ENCODE peak calls at places on chromosome X, in four cellular contexts. F is choroid plexus epithelial cell, R is astrocyte of the spinal cord, Z is AG04450. X is an unnamed sample.

GRCh38 chrX:153573999-153574398 is 24.9 kb downstream of the CCNQ start:
- DNase-seq in F (no peak), R (no peak), Z (no peak), X (no peak)

GRCh38 chrX:107627792-107628661 is at the start of gene PRPS1:
- DNase-seq in F (peak), R (peak), Z (peak), X (peak)

GRCh38 chrX:80663331-80663730 is 146.3 kb downstream of the BRWD3 start:
- DNase-seq in F (no peak), R (no peak), Z (no peak), X (no peak)

GRCh38 chrX:12548746-12549145 is 242.5 kb upstream of the PRPS2 start:
- DNase-seq in F (peak), R (peak), Z (peak), X (no peak)

GRCh38 chrX:21905209-21905735 is 35.2 kb upstream of the SMS start:
- DNase-seq in F (no peak), R (no peak), Z (no peak), X (no peak)

GRCh38 chrX:13119386-13119785 is 75.0 kb upstream of the FAM9C start:
- DNase-seq in F (peak), R (no peak), Z (no peak), X (no peak)

GRCh38 chrX:48636776-48637175 is 39.5 kb downstream of the WDR13 start:
- DNase-seq in F (no peak), R (no peak), Z (no peak), X (no peak)

GRCh38 chrX:47327902-47328301 is 42.5 kb upstream of the ZNF157 start:
- DNase-seq in F (no peak), R (no peak), Z (no peak), X (no peak)

GRCh38 chrX:106451933-106452332 is 159.8 kb upstream of the RADX start:
- DNase-seq in F (no peak), R (no peak), Z (no peak), X (no peak)

GRCh38 chrX:45860450-45860849 is 659.8 kb upstream of the DIPK2B start:
- DNase-seq in F (no peak), R (no peak), Z (no peak), X (no peak)

GRCh38 chrX:136689441-136689840 is 41.5 kb downstream of the CD40LG start:
- DNase-seq in F (peak), R (peak), Z (no peak), X (no peak)

GRCh38 chrX:91435465-91435864 is 826 bp downstream of the PABPC5 start:
- DNase-seq in F (no peak), R (no peak), Z (no peak), X (no peak)
- H3K4me3 ChIP-seq in F (peak), R (peak), Z (peak), X (no peak)

DNA sequence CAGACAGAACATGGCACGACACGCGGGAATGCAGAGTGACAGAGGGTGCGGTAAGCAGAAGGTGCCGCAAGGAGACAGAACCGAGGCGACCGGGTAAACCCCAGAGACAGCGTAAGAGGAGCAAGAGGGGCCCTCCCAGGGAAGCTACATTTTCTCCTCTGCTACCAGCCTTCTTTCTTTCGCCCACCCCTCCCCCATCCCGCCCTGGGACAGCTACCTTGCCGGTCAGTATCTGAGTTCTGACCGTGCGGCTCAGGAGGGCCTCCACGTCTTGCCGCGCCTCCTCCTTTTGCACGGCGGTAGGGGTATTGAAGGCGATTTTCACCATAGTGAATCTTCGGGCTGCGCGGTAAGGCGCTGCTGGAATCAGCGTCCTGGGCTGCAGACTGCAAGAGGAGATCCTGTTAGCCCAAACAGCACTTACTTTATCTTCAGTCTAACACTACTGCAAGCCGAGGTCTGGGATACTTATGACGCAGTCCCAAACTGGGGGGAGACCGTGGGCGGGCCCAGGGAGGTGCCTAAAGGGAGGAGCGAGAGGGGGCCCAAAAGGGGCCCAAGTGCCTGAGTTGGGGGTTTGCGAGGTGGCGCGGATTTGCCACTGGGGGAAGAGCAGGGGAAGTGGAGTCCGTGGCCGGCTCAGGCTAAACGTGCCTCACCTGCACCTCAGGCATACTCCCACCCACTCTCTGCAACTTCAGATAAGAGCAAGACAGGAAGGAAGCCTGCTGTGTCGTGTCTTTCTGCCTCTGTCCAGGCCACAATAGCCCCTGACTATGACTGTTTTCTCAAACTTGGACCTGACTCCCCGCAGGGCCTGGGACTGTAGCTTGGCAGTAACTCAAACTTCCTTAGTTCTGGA is at the start of gene ITM2A:
- DNase-seq in F (peak), R (no peak), Z (no peak), X (no peak)
- H3K4me3 ChIP-seq in F (peak), R (peak), Z (no peak), X (no peak)

GRCh38 chrX:135391734-135392133 is 30.0 kb upstream of the SMIM10L2A start:
- DNase-seq in F (no peak), R (no peak), Z (no peak), X (no peak)
- H3K4me3 ChIP-seq in F (no peak), R (no peak), Z (no peak), X (no peak)

GRCh38 chrX:134377537-134377936 is 82.4 kb upstream of the HPRT1 start:
- DNase-seq in F (peak), R (peak), Z (no peak), X (no peak)

GRCh38 chrX:134373736-134374135 is 86.2 kb upstream of the HPRT1 start:
- DNase-seq in F (no peak), R (no peak), Z (no peak), X (no peak)

GRCh38 chrX:134374294-134374693 is 85.7 kb upstream of the HPRT1 start:
- DNase-seq in F (peak), R (no peak), Z (no peak), X (no peak)

GRCh38 chrX:134375691-134376090 is 84.3 kb upstream of the HPRT1 start:
- DNase-seq in F (no peak), R (no peak), Z (no peak), X (no peak)

DNA sequence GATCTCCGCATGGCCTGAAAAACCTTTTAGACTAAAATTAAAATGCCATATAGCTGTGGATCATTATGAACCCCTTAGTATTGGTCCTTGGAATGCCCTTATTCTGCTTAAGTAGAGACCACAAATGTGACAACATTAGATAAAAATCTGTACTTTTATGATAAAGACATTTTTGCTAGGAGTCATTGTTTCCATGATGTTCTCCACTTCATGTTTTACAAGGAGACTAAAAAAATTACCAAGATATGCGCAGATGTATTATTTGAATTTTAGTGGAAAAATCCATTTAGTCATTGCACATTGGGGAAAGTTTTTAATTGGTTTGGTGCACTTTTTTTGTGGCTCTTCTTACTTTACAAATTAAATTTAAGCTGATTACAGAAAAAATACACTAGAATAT is 85.1 kb upstream of the HPRT1 start:
- DNase-seq in F (peak), R (no peak), Z (no peak), X (no peak)
- H3K4me3 ChIP-seq in F (peak), R (peak), Z (peak), X (peak)

DNA sequence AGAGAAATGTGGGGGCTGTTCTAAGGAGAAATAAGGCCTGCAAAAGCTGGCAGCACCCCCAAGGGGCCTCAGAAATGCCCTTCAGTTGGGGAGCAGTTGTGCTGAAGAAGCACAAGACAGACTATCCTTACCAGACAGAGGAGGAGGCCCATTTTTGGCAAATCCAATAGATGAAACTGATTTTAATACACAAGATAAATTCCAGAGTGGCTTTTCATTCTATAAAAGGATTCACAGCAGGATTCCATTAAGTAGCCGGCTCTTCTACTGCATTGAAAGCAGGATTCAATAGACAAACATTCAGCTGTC is 8.1 kb downstream of the SEPTIN6 start:
- DNase-seq in F (no peak), R (no peak), Z (no peak), X (no peak)
- H3K4me3 ChIP-seq in F (no peak), R (no peak), Z (no peak), X (no peak)

GRCh38 chrX:43000121-43000520 is 222.2 kb upstream of the PPP1R2C start:
- DNase-seq in F (peak), R (no peak), Z (no peak), X (no peak)

GRCh38 chrX:43003204-43003565 is 225.2 kb upstream of the PPP1R2C start:
- DNase-seq in F (no peak), R (no peak), Z (no peak), X (no peak)

GRCh38 chrX:43005561-43005960 is 227.6 kb upstream of the PPP1R2C start:
- DNase-seq in F (no peak), R (no peak), Z (no peak), X (no peak)

GRCh38 chrX:43003939-43004338 is 226.0 kb upstream of the PPP1R2C start:
- DNase-seq in F (no peak), R (no peak), Z (no peak), X (no peak)

DNA sequence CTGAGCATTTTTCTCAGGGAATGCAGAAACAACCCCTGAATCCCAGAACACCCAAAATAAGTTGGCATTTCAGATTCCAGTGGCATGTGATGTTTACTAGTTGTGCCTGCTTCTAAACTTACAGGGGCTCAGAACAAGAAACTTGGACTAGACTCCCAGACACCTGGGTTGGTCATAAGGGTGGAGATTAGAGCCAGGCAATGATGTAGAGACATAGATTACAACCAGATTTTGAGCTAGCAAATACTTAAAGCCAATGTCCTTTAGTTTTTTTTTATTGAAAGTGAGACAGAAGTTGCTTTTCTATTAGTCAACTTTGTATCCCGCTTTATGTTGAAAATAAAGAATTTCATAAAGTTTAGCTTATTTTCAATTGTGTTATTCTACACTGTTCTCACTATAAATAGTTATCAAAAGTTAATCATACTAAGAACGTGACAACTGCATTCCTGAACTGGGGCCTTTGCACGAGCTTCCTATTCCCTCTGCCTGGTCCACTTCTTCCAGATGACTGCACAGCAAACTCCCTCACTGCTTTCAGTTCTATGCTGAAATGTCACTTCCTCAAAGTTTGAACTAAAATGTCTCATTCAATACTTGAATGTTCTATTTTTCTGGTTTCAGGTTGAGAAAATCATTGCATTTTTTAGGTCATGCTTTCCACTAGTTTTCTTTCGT is 224.7 kb upstream of the PPP1R2C start:
- DNase-seq in F (no peak), R (no peak), Z (no peak), X (no peak)
- H3K4me3 ChIP-seq in F (no peak), R (no peak), Z (no peak), X (no peak)